ENCODE peak calls at places on chromosomes 4 and X, in four cellular contexts. One of them, this sample, is unnamed.
A peak's percentile ranks its signal among the peaks of the same experiment; 100 is the strongest.

GRCh38 chr4:8585186-8585585 is 5.0 kb downstream of the GPR78 start:
- DNase-seq in CD8-positive, alpha-beta T cell: no peak
- DNase-seq in psoas muscle: no peak
- DNase-seq in tibial nerve: no peak
- DNase-seq in this sample: no peak

GRCh38 chr4:4694296-4694772 is 152.5 kb upstream of the STX18 start:
- DNase-seq in CD8-positive, alpha-beta T cell: no peak
- DNase-seq in psoas muscle: no peak
- DNase-seq in tibial nerve: no peak
- DNase-seq in this sample: no peak

GRCh38 chr4:75432683-75433082 is 81.5 kb downstream of the RCHY1 start:
- DNase-seq in CD8-positive, alpha-beta T cell: no peak
- DNase-seq in psoas muscle: no peak
- DNase-seq in tibial nerve: no peak
- DNase-seq in this sample: no peak

GRCh38 chrX:23333842-23334535 is 660 bp upstream of the PTCHD1 start:
- DNase-seq in CD8-positive, alpha-beta T cell: no peak
- DNase-seq in psoas muscle: no peak
- DNase-seq in tibial nerve: no peak
- DNase-seq in this sample: no peak

GRCh38 chr4:15002659-15003440 is 569 bp downstream of the CPEB2 start:
- DNase-seq in CD8-positive, alpha-beta T cell: peak; percentile 67
- DNase-seq in psoas muscle: peak; percentile 78
- DNase-seq in tibial nerve: peak; percentile 68
- DNase-seq in this sample: peak; percentile 36

GRCh38 chrX:132748268-132748667 is 210.2 kb downstream of the HS6ST2 start:
- DNase-seq in CD8-positive, alpha-beta T cell: no peak
- DNase-seq in psoas muscle: no peak
- DNase-seq in tibial nerve: no peak
- DNase-seq in this sample: no peak

GRCh38 chr4:8538703-8539567 is 41.3 kb upstream of the GPR78 start:
- DNase-seq in CD8-positive, alpha-beta T cell: no peak
- DNase-seq in psoas muscle: peak; percentile 36
- DNase-seq in tibial nerve: no peak
- DNase-seq in this sample: no peak

GRCh38 chr4:31026216-31026615 is 306.0 kb downstream of the PCDH7 start:
- DNase-seq in CD8-positive, alpha-beta T cell: no peak
- DNase-seq in psoas muscle: no peak
- DNase-seq in tibial nerve: no peak
- DNase-seq in this sample: no peak

GRCh38 chrX:48090123-48090522 is 18.7 kb upstream of the ZNF630 start:
- DNase-seq in CD8-positive, alpha-beta T cell: no peak
- DNase-seq in psoas muscle: no peak
- DNase-seq in tibial nerve: no peak
- DNase-seq in this sample: no peak

GRCh38 chr4:61752617-61753016 is 552.5 kb downstream of the ADGRL3 start:
- DNase-seq in CD8-positive, alpha-beta T cell: no peak
- DNase-seq in psoas muscle: no peak
- DNase-seq in tibial nerve: no peak
- DNase-seq in this sample: no peak

GRCh38 chrX:22192419-22193086 is 80.2 kb upstream of the CBLL2 start:
- DNase-seq in CD8-positive, alpha-beta T cell: peak; percentile 20
- DNase-seq in psoas muscle: peak; percentile 58
- DNase-seq in tibial nerve: peak; percentile 64
- DNase-seq in this sample: peak; percentile 27

GRCh38 chr4:62495039-62495438 is 1294.9 kb downstream of the ADGRL3 start:
- DNase-seq in CD8-positive, alpha-beta T cell: no peak
- DNase-seq in psoas muscle: no peak
- DNase-seq in tibial nerve: no peak
- DNase-seq in this sample: no peak

GRCh38 chr4:145735330-145735638 is 55.3 kb downstream of the C4orf51 start:
- DNase-seq in CD8-positive, alpha-beta T cell: no peak
- DNase-seq in psoas muscle: no peak
- DNase-seq in tibial nerve: no peak
- DNase-seq in this sample: no peak

GRCh38 chrX:14832151-14832550 is 40.7 kb downstream of the FANCB start:
- DNase-seq in CD8-positive, alpha-beta T cell: no peak
- DNase-seq in psoas muscle: no peak
- DNase-seq in tibial nerve: no peak
- DNase-seq in this sample: no peak

GRCh38 chr4:27000820-27001219 is 140.2 kb downstream of the STIM2 start:
- DNase-seq in CD8-positive, alpha-beta T cell: no peak
- DNase-seq in psoas muscle: no peak
- DNase-seq in tibial nerve: no peak
- DNase-seq in this sample: no peak

DNA sequence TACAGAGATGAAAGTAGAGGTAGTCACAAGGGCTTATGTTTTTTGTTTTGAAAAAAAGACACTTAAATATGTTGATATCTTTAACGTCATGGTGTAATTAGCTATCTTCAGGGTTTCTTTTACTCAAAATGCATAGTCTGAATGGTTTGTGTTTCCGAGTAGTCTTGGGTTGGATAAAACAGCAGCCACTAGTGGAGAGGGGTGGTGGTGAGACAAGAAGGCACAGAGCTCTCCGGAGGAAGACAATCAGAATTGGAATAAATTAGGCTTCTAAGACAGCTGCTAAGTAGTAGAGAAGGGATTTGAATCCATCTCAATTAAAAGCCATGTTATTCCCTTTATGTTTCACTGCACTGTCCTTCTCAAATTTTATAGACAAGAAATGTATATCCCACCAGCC is 240.4 kb upstream of the VEGFC start:
- DNase-seq in CD8-positive, alpha-beta T cell: no peak
- DNase-seq in psoas muscle: no peak
- DNase-seq in tibial nerve: no peak
- DNase-seq in this sample: no peak
- TF ChIP-seq CTCF in CD8-positive, alpha-beta T cell: no peak
- TF ChIP-seq CTCF in psoas muscle: no peak
- TF ChIP-seq CTCF in tibial nerve: no peak
- TF ChIP-seq CTCF in this sample: no peak

GRCh38 chr4:22238742-22239141 is 277.1 kb downstream of the ADGRA3 start:
- DNase-seq in CD8-positive, alpha-beta T cell: no peak
- DNase-seq in psoas muscle: no peak
- DNase-seq in tibial nerve: no peak
- DNase-seq in this sample: no peak
- TF ChIP-seq CTCF in CD8-positive, alpha-beta T cell: no peak
- TF ChIP-seq CTCF in psoas muscle: no peak
- TF ChIP-seq CTCF in tibial nerve: no peak
- TF ChIP-seq CTCF in this sample: no peak

DNA sequence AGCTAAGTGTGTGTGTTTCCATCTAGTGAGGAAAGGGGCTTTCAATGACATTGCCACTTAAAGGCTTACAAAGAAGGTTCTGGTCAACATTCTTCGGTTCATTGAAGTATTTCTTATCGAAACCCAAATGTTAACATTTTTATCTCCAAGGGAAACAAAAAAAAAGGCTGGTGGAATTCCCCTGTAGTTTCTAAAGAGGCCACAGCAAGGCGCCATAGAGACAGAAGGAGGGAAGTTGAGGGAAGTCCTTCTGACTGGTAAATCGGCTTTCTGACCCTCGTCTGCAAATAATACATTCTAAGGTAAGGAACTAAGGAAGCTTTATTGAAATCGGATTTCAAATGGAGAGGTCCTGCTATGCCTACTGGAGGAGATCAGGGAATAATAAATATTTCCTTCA is 1.7 kb upstream of the ZFP42 start:
- DNase-seq in CD8-positive, alpha-beta T cell: no peak
- DNase-seq in psoas muscle: no peak
- DNase-seq in tibial nerve: no peak
- DNase-seq in this sample: no peak
- TF ChIP-seq CTCF in CD8-positive, alpha-beta T cell: no peak
- TF ChIP-seq CTCF in psoas muscle: no peak
- TF ChIP-seq CTCF in tibial nerve: no peak
- TF ChIP-seq CTCF in this sample: no peak

GRCh38 chr4:17124767-17125166 is 226.3 kb upstream of the LDB2 start:
- DNase-seq in CD8-positive, alpha-beta T cell: no peak
- DNase-seq in psoas muscle: no peak
- DNase-seq in tibial nerve: no peak
- DNase-seq in this sample: no peak
- TF ChIP-seq CTCF in CD8-positive, alpha-beta T cell: no peak
- TF ChIP-seq CTCF in psoas muscle: no peak
- TF ChIP-seq CTCF in tibial nerve: no peak
- TF ChIP-seq CTCF in this sample: no peak

DNA sequence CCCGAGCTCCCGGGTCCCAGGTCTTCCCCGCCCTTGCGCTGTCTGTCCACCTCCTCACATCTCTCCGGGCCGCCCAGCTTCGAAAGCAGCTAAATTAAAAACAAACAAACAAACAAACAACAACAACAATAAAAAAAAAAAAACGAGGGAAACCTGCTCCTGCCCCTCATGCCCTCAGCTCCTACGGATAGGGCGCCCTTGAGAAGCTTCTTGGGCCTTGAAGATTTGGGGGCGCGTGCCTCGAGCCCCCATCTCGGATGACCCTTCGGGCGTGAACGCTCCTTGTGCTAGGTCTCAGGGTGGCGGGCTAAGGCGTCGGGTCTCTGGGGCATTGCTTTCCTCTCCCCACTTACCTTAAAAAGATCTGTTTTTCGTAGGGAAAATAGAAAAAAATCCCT is 696 bp downstream of the NDNF start:
- DNase-seq in CD8-positive, alpha-beta T cell: no peak
- DNase-seq in psoas muscle: no peak
- DNase-seq in tibial nerve: no peak
- DNase-seq in this sample: no peak
- TF ChIP-seq CTCF in CD8-positive, alpha-beta T cell: peak; percentile 5
- TF ChIP-seq CTCF in psoas muscle: no peak
- TF ChIP-seq CTCF in tibial nerve: no peak
- TF ChIP-seq CTCF in this sample: no peak

GRCh38 chr4:119040711-119041185 is 94.9 kb upstream of the MYOZ2 start:
- DNase-seq in CD8-positive, alpha-beta T cell: no peak
- DNase-seq in psoas muscle: peak; percentile 49
- DNase-seq in tibial nerve: peak; percentile 40
- DNase-seq in this sample: no peak
- TF ChIP-seq CTCF in CD8-positive, alpha-beta T cell: no peak
- TF ChIP-seq CTCF in psoas muscle: no peak
- TF ChIP-seq CTCF in tibial nerve: no peak
- TF ChIP-seq CTCF in this sample: no peak

This sample was measured in omental fat pad.